ENCODE peak calls at places on chromosomes 4 and X, in six cellular contexts. N is BE2C, F is hepatocyte, Z is stomach, R is DND-41, E is left ventricle myocardium inferior. J is an unnamed sample.

GRCh38 chr4:38318737-38319455 is 345.1 kb upstream of the KLF3 start:
- DNase-seq in N (peak; percentile 86), F (peak; percentile 95), Z (peak; percentile 89), R (peak; percentile 32), E (peak; percentile 89), J (peak; percentile 96)

GRCh38 chr4:137238456-137238855 is 293.8 kb downstream of the PCDH18 start:
- DNase-seq in N (no peak), F (no peak), Z (no peak), R (no peak), E (no peak), J (no peak)

GRCh38 chrX:74343970-74344622 is 40.1 kb downstream of the ZCCHC13 start:
- DNase-seq in N (peak; percentile 67), F (peak; percentile 75), Z (peak; percentile 67), R (peak; percentile 64), E (no peak), J (peak; percentile 94)

GRCh38 chr4:120839974-120840751 is 82.4 kb downstream of the PRDM5 start:
- DNase-seq in N (no peak), F (no peak), Z (no peak), R (no peak), E (peak; percentile 19), J (no peak)

GRCh38 chrX:145475725-145476124 is 228.4 kb downstream of the SPANXN1 start:
- DNase-seq in N (no peak), F (no peak), Z (no peak), R (no peak), E (no peak), J (no peak)

GRCh38 chr4:76028242-76028859 is 5.1 kb upstream of the CXCL10 start:
- DNase-seq in N (no peak), F (no peak), Z (no peak), R (no peak), E (no peak), J (peak; percentile 54)

GRCh38 chr4:89657931-89658700 is 178.8 kb downstream of the SNCA start:
- DNase-seq in N (no peak), F (peak; percentile 19), Z (no peak), R (no peak), E (no peak), J (peak; percentile 10)

GRCh38 chrX:106035064-106035463 is 3.5 kb downstream of the SERPINA7 start:
- DNase-seq in N (no peak), F (no peak), Z (no peak), R (no peak), E (no peak), J (peak; percentile 3)

GRCh38 chrX:1196436-1196835 is 16.0 kb downstream of the CRLF2 start:
- DNase-seq in N (no peak), F (no peak), Z (no peak), R (no peak), E (no peak), J (no peak)

GRCh38 chr4:186580669-186581068 is 25.3 kb upstream of the MTNR1A start:
- DNase-seq in N (no peak), F (no peak), Z (no peak), R (no peak), E (no peak), J (no peak)

GRCh38 chr4:90503677-90504076 is 376.5 kb downstream of the CCSER1 start:
- DNase-seq in N (no peak), F (no peak), Z (no peak), R (no peak), E (no peak), J (no peak)

GRCh38 chr4:19807505-19807904 is 444.2 kb upstream of the SLIT2 start:
- DNase-seq in N (no peak), F (peak; percentile 11), Z (no peak), R (no peak), E (no peak), J (no peak)

GRCh38 chr4:185304944-185305690 is 90.6 kb downstream of the LRP2BP start:
- DNase-seq in N (peak; percentile 50), F (peak; percentile 18), Z (no peak), R (peak; percentile 10), E (no peak), J (peak; percentile 58)

DNA sequence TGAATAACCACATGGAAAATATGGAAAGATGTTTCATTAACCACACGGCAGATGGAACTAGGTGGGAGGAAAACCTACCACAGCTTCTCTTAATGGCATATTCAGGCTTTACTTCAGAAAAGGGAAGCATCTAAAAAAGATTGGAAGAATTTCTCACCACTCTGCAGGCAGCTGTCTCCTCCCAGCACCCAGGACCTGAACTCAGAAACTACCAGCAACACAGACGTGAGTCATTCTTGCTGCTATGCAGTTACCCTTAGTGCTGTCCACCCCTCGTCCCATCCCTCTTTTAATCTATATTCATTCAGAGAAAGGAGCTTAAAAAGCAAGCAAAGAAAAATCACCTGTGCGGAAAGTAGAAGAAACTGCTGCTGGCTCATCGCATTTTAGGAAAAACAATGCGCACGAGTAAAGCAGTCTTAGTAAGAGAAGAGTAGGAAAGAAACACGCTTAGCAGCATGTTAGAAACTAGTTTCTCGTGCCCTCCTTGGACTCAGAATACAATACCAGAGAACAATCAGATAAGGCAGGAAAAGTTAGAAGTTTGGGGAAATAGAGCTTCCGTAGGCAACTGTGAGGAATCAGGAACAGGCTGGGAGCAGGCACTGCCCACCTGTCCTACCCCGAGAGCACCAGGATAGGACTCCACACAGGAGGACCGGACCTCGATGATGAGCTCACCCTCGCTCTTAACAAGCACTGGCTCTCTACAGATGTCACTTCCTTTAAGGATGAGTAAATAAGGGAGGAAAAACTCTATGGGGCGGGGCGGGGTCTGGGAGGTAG is 48.1 kb upstream of the ENPP6 start:
- DNase-seq in N (no peak), F (no peak), Z (no peak), R (no peak), E (no peak), J (peak; percentile 35)
- H3K4me1 ChIP-seq in N (no peaks in the 10 kb centered on the region), F (no peaks in the 10 kb centered on the region), Z (peaks cover 7% of the 10 kb centered on the region), R (peaks cover 6% of the 10 kb centered on the region), E (peaks cover 3% of the 10 kb centered on the region), J (peaks cover 25% of the 10 kb centered on the region)

DNA sequence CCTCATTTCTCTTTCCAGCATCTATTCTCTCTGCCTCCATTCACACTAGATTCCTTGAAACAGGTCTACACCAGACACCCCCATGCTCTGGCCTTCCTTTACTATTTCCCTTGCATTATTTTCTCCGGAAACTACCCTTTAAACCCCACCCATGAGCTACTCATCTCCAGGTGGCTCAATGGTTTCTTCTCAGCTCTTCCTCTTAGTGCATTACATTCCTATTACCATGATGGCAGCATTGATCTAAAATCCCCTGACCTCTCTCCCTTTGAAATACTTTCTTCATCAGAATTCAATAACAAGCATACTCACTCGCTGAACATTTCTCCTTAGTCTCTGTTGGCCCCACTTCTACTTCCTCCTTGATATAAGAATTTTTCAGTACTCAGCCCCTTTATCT is 94.6 kb downstream of the SYNPO2 start:
- DNase-seq in N (no peak), F (no peak), Z (no peak), R (no peak), E (no peak), J (no peak)
- H3K4me1 ChIP-seq in N (peaks cover 52% of the 10 kb centered on the region), F (no peaks in the 10 kb centered on the region), Z (peaks cover 60% of the 10 kb centered on the region), R (no peaks in the 10 kb centered on the region), E (peaks cover 98% of the 10 kb centered on the region), J (no peaks in the 10 kb centered on the region)

GRCh38 chr4:31005037-31005436 is 284.9 kb downstream of the PCDH7 start:
- DNase-seq in N (no peak), F (no peak), Z (no peak), R (no peak), E (no peak), J (no peak)

GRCh38 chr4:31007858-31008257 is 287.7 kb downstream of the PCDH7 start:
- DNase-seq in N (peak; percentile 61), F (no peak), Z (no peak), R (no peak), E (no peak), J (peak; percentile 49)
- H3K4me1 ChIP-seq in N (peaks cover 12% of the 10 kb centered on the region), F (no peaks in the 10 kb centered on the region), Z (no peaks in the 10 kb centered on the region), R (no peaks in the 10 kb centered on the region), E (peaks cover 6% of the 10 kb centered on the region), J (peaks cover 60% of the 10 kb centered on the region)

DNA sequence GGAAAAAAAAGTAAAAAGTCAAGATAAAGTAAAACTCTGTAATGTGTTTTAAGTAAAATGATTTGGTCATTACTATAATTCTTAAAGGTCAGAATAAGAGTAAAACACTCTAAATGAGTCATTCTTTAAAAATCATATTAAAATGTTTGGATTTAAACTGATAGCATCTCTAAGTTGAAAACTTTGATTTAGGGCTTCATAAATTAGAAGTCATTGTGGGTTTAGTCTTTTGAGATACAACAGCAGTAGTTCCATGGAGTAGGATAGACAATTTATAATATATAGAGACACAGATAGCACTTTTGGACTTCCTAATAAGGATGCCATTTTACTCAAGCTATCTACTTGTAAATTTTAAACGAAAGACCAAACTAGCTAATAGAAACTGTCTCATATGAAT is 77.1 kb upstream of the PABPC4L start:
- DNase-seq in N (no peak), F (no peak), Z (no peak), R (no peak), E (no peak), J (no peak)
- H3K4me1 ChIP-seq in N (no peaks in the 10 kb centered on the region), F (no peaks in the 10 kb centered on the region), Z (no peaks in the 10 kb centered on the region), R (no peaks in the 10 kb centered on the region), E (no peaks in the 10 kb centered on the region), J (no peaks in the 10 kb centered on the region)

GRCh38 chr4:41142356-41142755 is 72.0 kb downstream of the APBB2 start:
- DNase-seq in N (no peak), F (no peak), Z (peak; percentile 53), R (no peak), E (peak; percentile 39), J (no peak)
- H3K4me1 ChIP-seq in N (no peaks in the 10 kb centered on the region), F (peaks cover 45% of the 10 kb centered on the region), Z (peaks cover 65% of the 10 kb centered on the region), R (no peaks in the 10 kb centered on the region), E (peaks cover 64% of the 10 kb centered on the region), J (peaks cover 16% of the 10 kb centered on the region)